ENCODE peak calls at places on chromosomes 4 and X, in nine cellular contexts. D, W, R, S, A, K, O, Z and I are unnamed samples.

GRCh38 chr4:184282251-184282713 is 64.6 kb upstream of the ENPP6 start:
- DNase-seq in D (no peak), W (no peak), R (no peak), S (no peak), A (peak; percentile 75), K (no peak), O (peak; percentile 47), Z (peak; percentile 39), I (no peak)

GRCh38 chrX:134171661-134172587 is 65.1 kb upstream of the CCDC160 start:
- DNase-seq in D (no peak), W (no peak), R (no peak), S (no peak), A (peak; percentile 47), K (no peak), O (no peak), Z (peak; percentile 1), I (peak; percentile 21)

GRCh38 chr4:40246547-40246900 is 49.7 kb downstream of the RHOH start:
- DNase-seq in D (no peak), W (no peak), R (no peak), S (no peak), A (no peak), K (no peak), O (no peak), Z (no peak), I (no peak)

GRCh38 chr4:153963216-153963615 is 174.3 kb upstream of the SFRP2 start:
- DNase-seq in D (no peak), W (no peak), R (no peak), S (no peak), A (no peak), K (peak; percentile 10), O (no peak), Z (no peak), I (no peak)

GRCh38 chr4:32858971-32859370 is 2138.8 kb downstream of the PCDH7 start:
- DNase-seq in D (peak; percentile 2), W (no peak), R (no peak), S (peak; percentile 86), A (no peak), K (peak; percentile 85), O (peak; percentile 69), Z (no peak), I (no peak)

GRCh38 chr4:118969359-118969758 is 80.7 kb downstream of the SYNPO2 start:
- DNase-seq in D (peak; percentile 70), W (peak; percentile 90), R (no peak), S (peak; percentile 80), A (no peak), K (no peak), O (peak; percentile 71), Z (no peak), I (no peak)

GRCh38 chrX:12770440-12770839 is 20.8 kb upstream of the PRPS2 start:
- DNase-seq in D (no peak), W (no peak), R (no peak), S (peak; percentile 32), A (no peak), K (no peak), O (peak; percentile 42), Z (no peak), I (no peak)

GRCh38 chr4:24753519-24753918 is 41.9 kb upstream of the SOD3 start:
- DNase-seq in D (peak; percentile 36), W (no peak), R (no peak), S (no peak), A (no peak), K (no peak), O (peak; percentile 88), Z (no peak), I (no peak)

GRCh38 chrX:109954333-109954732 is 48.6 kb upstream of the TMEM164 start:
- DNase-seq in D (no peak), W (no peak), R (no peak), S (no peak), A (peak; percentile 58), K (no peak), O (peak; percentile 38), Z (no peak), I (no peak)

GRCh38 chrX:31429915-31430314 is 358.1 kb upstream of the FTHL17 start:
- DNase-seq in D (no peak), W (no peak), R (no peak), S (no peak), A (no peak), K (no peak), O (no peak), Z (no peak), I (no peak)

GRCh38 chr4:15031993-15032660 is 29.8 kb downstream of the CPEB2 start:
- DNase-seq in D (no peak), W (no peak), R (no peak), S (no peak), A (no peak), K (no peak), O (no peak), Z (no peak), I (no peak)

GRCh38 chrX:133185938-133186337 is 32.2 kb downstream of the TFDP3 start:
- DNase-seq in D (no peak), W (no peak), R (no peak), S (no peak), A (no peak), K (no peak), O (peak; percentile 72), Z (no peak), I (no peak)

GRCh38 chrX:50613846-50614245 is 143.2 kb upstream of the DGKK start:
- DNase-seq in D (no peak), W (no peak), R (no peak), S (peak; percentile 23), A (no peak), K (no peak), O (no peak), Z (no peak), I (no peak)

GRCh38 chrX:3815896-3816664 is 102.6 kb upstream of the PRKX start:
- DNase-seq in D (peak; percentile 32), W (peak; percentile 67), R (peak; percentile 27), S (peak; percentile 42), A (peak; percentile 71), K (no peak), O (peak; percentile 46), Z (peak; percentile 0), I (peak; percentile 56)

GRCh38 chr4:183107891-183108459 is 8.9 kb downstream of the WWC2 start:
- DNase-seq in D (no peak), W (no peak), R (no peak), S (no peak), A (no peak), K (no peak), O (peak; percentile 29), Z (no peak), I (no peak)

GRCh38 chr4:186366326-186366725 is 100.3 kb downstream of the F11 start:
- DNase-seq in D (no peak), W (no peak), R (no peak), S (no peak), A (no peak), K (no peak), O (no peak), Z (no peak), I (no peak)
- TF ChIP-seq CTCF in D (no peak), W (no peak), R (no peak), S (no peak), A (no peak), K (no peak), O (no peak), Z (no peak), I (no peak)

GRCh38 chrX:119948381-119948780 is 4.8 kb upstream of the NKAP start:
- DNase-seq in D (no peak), W (no peak), R (no peak), S (no peak), A (peak; percentile 36), K (no peak), O (no peak), Z (no peak), I (no peak)
- TF ChIP-seq CTCF in D (no peak), W (no peak), R (no peak), S (no peak), A (no peak), K (peak; percentile 23), O (no peak), Z (no peak), I (peak; percentile 24)

GRCh38 chrX:119004920-119005524 is 30.6 kb downstream of the LONRF3 start:
- DNase-seq in D (peak; percentile 33), W (peak; percentile 64), R (no peak), S (peak; percentile 36), A (peak; percentile 76), K (no peak), O (peak; percentile 45), Z (peak; percentile 18), I (peak; percentile 25)
- TF ChIP-seq CTCF in D (peak; percentile 97), W (peak; percentile 63), R (no peak), S (peak; percentile 97), A (peak; percentile 93), K (peak; percentile 97), O (peak; percentile 90), Z (peak; percentile 64), I (peak; percentile 71)

DNA sequence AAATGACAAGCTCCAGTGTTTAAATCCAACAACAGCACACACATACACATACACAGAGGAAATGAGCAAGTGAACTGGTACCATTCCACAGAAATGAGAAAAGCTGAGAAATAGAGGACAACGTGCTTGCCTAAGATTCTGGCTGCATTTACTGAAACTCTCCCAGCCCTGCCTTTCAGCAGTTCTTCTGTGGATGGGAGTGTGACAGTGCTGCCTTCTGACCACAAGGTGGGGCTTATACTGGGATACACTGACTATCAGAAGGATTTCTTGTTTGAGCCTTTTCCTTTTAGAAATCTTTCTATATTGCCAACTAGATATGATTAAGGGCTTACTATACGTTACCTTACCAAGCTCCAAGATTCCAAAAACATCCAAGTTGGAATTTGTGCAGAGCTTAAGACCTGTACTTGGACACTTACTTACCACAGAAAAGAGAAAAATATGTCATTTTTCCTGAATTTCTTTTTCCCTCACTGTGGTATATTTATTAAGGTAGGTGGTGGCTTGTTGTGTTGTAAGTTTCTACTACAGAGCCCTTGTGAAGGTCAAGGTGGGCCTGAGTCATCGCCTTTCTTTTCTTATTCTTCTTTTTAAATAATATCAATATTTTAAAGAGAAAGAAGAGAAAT is 10.7 kb upstream of the CXCL8 start:
- DNase-seq in D (peak; percentile 79), W (peak; percentile 85), R (no peak), S (peak; percentile 86), A (peak; percentile 75), K (peak; percentile 61), O (peak; percentile 81), Z (no peak), I (peak; percentile 19)
- TF ChIP-seq CTCF in D (peak; percentile 91), W (peak; percentile 76), R (no peak), S (peak; percentile 92), A (peak; percentile 88), K (peak; percentile 94), O (peak; percentile 72), Z (no peak), I (peak; percentile 85)

DNA sequence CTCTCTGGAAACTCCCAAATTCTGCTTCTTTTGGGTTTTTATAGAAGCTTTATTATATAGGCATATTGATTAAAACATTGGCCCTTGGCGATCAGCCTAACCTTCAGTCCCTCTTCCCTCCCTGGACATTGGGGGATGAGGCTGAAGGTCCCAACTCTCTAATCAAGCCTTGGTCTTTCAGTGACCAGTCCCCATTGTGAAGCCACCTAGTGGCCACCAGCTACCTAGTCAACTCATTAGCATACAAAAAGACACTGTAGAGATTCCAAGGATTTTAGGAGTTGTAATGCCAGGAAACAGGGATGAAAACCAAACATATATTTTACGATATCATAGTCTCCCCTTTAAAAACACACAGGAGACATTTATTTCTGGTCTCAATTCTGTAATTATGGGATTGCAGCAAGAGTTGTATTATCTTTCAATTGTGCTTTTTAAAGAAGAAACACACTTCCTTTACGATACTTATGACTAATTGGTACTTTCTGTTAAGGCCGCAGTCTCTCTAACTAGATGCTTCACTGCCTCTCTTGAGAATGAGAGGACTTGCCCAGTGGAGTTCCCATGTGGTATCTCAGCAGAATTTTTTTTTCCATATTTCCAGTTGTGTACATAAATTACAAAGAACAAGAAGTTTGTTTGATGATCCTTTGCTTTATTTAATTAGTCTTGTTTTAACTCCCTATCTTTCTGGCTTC is 58.2 kb downstream of the WDR17 start:
- DNase-seq in D (no peak), W (no peak), R (no peak), S (peak; percentile 14), A (peak; percentile 43), K (no peak), O (peak; percentile 45), Z (no peak), I (no peak)
- TF ChIP-seq CTCF in D (peak; percentile 82), W (peak; percentile 21), R (no peak), S (peak; percentile 72), A (peak; percentile 76), K (peak; percentile 81), O (peak; percentile 44), Z (no peak), I (peak; percentile 62)